ENCODE peak calls at places on chromosomes 2 and 18, in eight cellular contexts. S is breast epithelium; D is CD4-positive, alpha-beta T cell; L is MCF 10A; V is MM.1S; A is H9; G is AG10803; Z is spleen. M is an unnamed sample.

GRCh38 chr2:241978670-241979069 is 109.1 kb downstream of the RTP5 start:
- DNase-seq in S (no peak), D (no peak), L (no peak), V (no peak), A (peak), G (no peak), Z (no peak), M (no peak)

GRCh38 chr18:58611471-58612131 is 17.3 kb downstream of the ALPK2 start:
- DNase-seq in S (no peak), D (no peak), L (peak), V (no peak), A (peak), G (no peak), Z (no peak), M (no peak)

GRCh38 chr2:73337828-73338227 is 44.5 kb upstream of the EGR4 start:
- DNase-seq in S (no peak), D (no peak), L (no peak), V (peak), A (no peak), G (no peak), Z (no peak), M (no peak)

GRCh38 chr2:96342085-96342484 is 6.5 kb downstream of the NCAPH start:
- DNase-seq in S (no peak), D (peak), L (peak), V (no peak), A (no peak), G (peak), Z (no peak), M (no peak)

GRCh38 chr2:230439590-230439989 is 23.6 kb downstream of the SP100 start:
- DNase-seq in S (no peak), D (no peak), L (no peak), V (no peak), A (no peak), G (no peak), Z (no peak), M (no peak)

GRCh38 chr2:3223080-3223923 is 154.3 kb downstream of the EIPR1 start:
- DNase-seq in S (no peak), D (peak), L (no peak), V (no peak), A (no peak), G (no peak), Z (no peak), M (peak)

GRCh38 chr2:69124327-69124726 is 111.3 kb downstream of the ANTXR1 start:
- DNase-seq in S (no peak), D (no peak), L (no peak), V (no peak), A (no peak), G (no peak), Z (no peak), M (no peak)

GRCh38 chr2:903223-903900 is 47.3 kb upstream of the SNTG2 start:
- DNase-seq in S (no peak), D (no peak), L (no peak), V (no peak), A (peak), G (no peak), Z (no peak), M (no peak)

GRCh38 chr2:105369777-105370690 is 28.8 kb downstream of the FHL2 start:
- DNase-seq in S (peak), D (peak), L (peak), V (peak), A (peak), G (peak), Z (peak), M (peak)

GRCh38 chr2:213220967-213221603 is 63.2 kb upstream of the SPAG16 start:
- DNase-seq in S (no peak), D (no peak), L (no peak), V (no peak), A (no peak), G (no peak), Z (no peak), M (no peak)

GRCh38 chr2:135870571-135870970 is 5.7 kb downstream of the MCM6 start:
- DNase-seq in S (no peak), D (no peak), L (no peak), V (no peak), A (no peak), G (no peak), Z (no peak), M (no peak)

GRCh38 chr2:76050196-76050595 is 339.5 kb upstream of the GCFC2 start:
- DNase-seq in S (no peak), D (no peak), L (no peak), V (no peak), A (no peak), G (no peak), Z (no peak), M (no peak)

GRCh38 chr2:71782323-71782722 is 329.0 kb downstream of the DYSF start:
- DNase-seq in S (no peak), D (no peak), L (no peak), V (no peak), A (no peak), G (no peak), Z (peak), M (peak)

GRCh38 chr18:42048150-42048549 is 93.1 kb downstream of the PIK3C3 start:
- DNase-seq in S (no peak), D (no peak), L (peak), V (no peak), A (no peak), G (peak), Z (no peak), M (no peak)

GRCh38 chr2:28663359-28663758 is 88.3 kb upstream of the PPP1CB start:
- DNase-seq in S (no peak), D (no peak), L (peak), V (no peak), A (no peak), G (peak), Z (no peak), M (no peak)
- TF ChIP-seq CTCF in S (no peak), D (no peak), L (no peak), V (no peak), A (peak), G (peak), Z (no peak), M (no peak)

GRCh38 chr2:195257979-195258378 is 399.0 kb upstream of the SLC39A10 start:
- DNase-seq in S (no peak), D (no peak), L (no peak), V (no peak), A (no peak), G (no peak), Z (no peak), M (no peak)

GRCh38 chr2:195251221-195251620 is 405.8 kb upstream of the SLC39A10 start:
- DNase-seq in S (no peak), D (no peak), L (no peak), V (no peak), A (no peak), G (no peak), Z (no peak), M (no peak)

DNA sequence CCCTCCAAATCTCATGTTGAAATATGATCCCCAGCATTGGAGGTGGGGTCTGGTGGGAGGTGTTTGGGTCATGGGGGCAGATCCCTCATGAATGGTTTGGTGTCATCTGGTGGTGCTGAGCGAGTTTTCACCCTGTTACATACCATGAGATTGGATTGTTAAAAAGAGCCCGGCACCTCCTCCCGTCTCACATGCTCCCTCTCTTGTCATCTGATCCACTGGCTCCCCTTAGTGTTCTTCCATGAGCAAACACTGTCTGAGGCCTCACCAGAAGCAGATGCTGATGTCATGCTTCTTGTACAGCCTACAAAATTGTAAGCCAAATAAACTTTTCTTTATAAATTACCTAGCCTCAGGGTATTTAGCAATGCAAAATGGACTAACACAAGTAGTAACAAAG is 405.0 kb upstream of the SLC39A10 start:
- DNase-seq in S (no peak), D (no peak), L (no peak), V (no peak), A (peak), G (no peak), Z (no peak), M (no peak)
- TF ChIP-seq CTCF in S (no peak), D (no peak), L (no peak), V (no peak), A (peak), G (no peak), Z (no peak), M (no peak)

GRCh38 chr2:24045511-24046508 is 1.4 kb downstream of the WDCP start:
- DNase-seq in S (no peak), D (no peak), L (no peak), V (no peak), A (no peak), G (no peak), Z (no peak), M (no peak)

GRCh38 chr2:24047703-24048033 is 477 bp upstream of the WDCP start:
- DNase-seq in S (no peak), D (no peak), L (no peak), V (no peak), A (no peak), G (no peak), Z (no peak), M (no peak)

GRCh38 chr2:24048662-24049484 is 668 bp upstream of the FKBP1B start:
- DNase-seq in S (no peak), D (no peak), L (peak), V (no peak), A (no peak), G (no peak), Z (no peak), M (no peak)

GRCh38 chr2:24046599-24046929 is 627 bp downstream of the WDCP start:
- DNase-seq in S (no peak), D (no peak), L (no peak), V (no peak), A (no peak), G (peak), Z (no peak), M (no peak)

DNA sequence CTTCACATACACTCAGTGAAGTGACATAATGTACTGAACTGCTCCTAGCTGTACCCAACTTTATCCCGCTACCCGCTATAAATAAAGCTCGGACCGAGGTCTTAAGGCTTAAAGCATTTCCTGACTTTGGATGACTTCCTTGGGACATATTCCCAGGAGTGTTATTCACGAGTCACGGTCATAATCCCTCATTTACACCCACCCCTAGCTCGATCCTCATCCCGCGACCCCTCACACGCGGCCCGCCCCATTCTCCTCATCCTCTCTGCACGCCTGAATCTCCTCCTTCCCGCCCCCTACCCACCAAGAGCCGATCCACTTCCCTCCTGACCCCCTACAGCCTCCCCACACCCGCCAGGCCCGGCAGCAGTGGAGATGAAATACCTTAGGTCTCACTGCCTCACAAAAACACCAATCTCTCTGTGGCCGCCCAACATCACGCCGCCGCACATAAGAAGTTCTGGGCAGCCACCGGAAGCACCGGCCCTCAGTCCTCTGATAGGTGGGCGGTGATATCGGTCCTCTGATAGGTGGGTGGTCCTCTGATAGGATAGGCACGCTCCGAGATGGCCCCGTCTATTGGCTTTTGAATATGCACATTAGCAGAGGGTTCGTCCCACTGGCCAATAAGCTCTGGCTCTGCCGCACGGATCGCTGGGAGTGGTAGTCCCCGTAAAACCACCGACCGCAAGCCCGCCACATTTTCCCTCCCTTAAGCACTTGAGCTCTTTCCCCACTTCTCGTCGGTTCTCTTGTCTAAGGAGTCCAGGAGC is at the start of gene WDCP:
- DNase-seq in S (peak), D (peak), L (peak), V (peak), A (peak), G (peak), Z (peak), M (peak)
- TF ChIP-seq CTCF in S (no peak), D (no peak), L (no peak), V (no peak), A (no peak), G (no peak), Z (no peak), M (no peak)

DNA sequence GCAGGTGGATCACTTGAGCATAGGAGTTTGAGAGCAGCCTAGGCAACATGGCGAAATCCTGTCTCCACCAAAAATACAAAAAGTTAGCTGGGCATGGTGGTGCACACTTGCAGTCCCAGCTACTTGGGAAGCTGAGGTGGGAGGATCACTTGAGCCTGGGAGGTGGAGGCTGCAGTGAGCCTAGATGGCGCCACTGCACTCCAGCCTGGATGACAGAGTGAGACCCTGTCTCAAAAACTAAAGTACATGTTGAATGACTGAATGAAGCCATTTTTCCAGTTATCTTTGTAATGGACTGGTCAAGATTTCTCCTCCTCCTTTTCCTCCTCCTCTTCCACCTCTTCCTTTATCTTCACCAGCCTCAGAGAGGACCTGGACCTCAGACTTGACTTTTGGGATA is 272.0 kb downstream of the SMAD2 start:
- DNase-seq in S (no peak), D (no peak), L (no peak), V (no peak), A (no peak), G (no peak), Z (no peak), M (no peak)
- TF ChIP-seq CTCF in S (no peak), D (no peak), L (no peak), V (no peak), A (peak), G (no peak), Z (no peak), M (no peak)

DNA sequence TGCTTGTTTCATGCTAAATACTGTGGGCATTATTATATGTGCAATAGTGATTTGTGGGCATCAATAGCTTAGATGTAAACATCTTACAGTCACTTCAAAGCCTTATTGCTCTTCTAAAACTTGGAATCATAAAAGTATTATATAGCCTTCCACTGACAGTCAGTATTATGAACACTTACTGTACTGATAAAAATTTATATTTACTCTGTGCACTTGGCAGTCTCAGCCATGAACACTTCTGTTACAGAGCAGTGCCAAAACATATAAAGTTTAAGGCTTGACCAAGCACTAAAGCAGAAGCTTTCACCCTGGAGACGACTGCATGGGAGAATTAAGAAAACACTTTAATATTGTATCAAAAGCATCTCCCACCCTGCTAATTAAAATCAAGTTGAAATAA is 751.1 kb downstream of the SATB2 start:
- DNase-seq in S (no peak), D (no peak), L (no peak), V (no peak), A (no peak), G (no peak), Z (no peak), M (no peak)
- TF ChIP-seq CTCF in S (no peak), D (no peak), L (no peak), V (no peak), A (no peak), G (no peak), Z (no peak), M (no peak)

DNA sequence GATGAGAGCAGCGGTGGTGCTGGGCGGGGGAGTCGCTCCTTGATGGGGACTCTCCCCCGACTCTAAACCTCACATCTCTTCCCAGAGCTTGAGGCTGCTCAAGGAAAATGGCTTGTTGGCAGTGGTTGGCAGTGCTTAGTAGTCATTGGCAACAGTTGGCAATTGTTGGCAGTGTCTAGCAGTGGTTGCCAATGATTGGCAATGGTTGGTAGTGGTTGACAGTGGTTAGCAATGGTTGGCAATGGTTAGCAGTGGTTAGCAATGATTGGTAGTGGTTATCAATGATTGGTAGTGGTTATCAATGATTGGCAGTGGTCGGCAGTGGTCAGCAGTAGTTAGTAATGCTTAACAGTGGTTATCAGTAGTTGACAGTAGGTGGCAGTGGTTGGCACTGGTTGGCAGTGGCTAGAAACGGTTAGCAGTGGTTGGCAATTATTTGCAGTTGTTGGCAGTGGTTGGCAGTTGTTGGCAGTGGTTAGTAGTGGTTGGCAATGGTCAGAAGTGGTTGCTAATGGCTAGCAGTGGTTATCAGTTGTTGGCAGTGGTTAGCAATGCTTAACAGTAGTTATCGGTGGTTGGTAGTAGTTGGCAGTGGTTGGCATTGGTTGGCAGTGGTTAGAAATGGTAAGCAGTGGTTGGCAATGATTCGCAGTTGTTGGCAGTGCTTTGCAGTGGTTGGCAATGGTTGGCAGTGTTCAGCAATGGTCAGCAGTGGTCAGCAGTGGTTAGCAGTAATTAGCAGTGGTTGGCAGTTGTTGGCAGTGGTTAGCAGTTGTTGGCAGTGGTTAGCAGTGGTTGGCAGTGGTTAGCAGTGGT is 85.4 kb upstream of the OTOS start:
- DNase-seq in S (peak), D (no peak), L (no peak), V (no peak), A (no peak), G (no peak), Z (no peak), M (no peak)
- TF ChIP-seq CTCF in S (no peak), D (no peak), L (peak), V (peak), A (peak), G (no peak), Z (no peak), M (no peak)

GRCh38 chr18:53950545-53950944 is 273.9 kb downstream of the MBD2 start:
- DNase-seq in S (no peak), D (no peak), L (no peak), V (no peak), A (no peak), G (no peak), Z (no peak), M (no peak)
- TF ChIP-seq CTCF in S (no peak), D (no peak), L (no peak), V (no peak), A (peak), G (no peak), Z (no peak), M (no peak)